ENCODE peak calls at places on chromosome X, in seven cellular contexts. F, M, W, D, B, I and Q are unnamed samples. For H3K27me3 and H3K36me3, the result is how much of the 10 kb centered on the place peaks cover.

GRCh38 chrX:104659037-104659744 is 93.2 kb downstream of the IL1RAPL2 start:
- DNase-seq in F (peak), M (peak), W (peak), D (no peak), B (no peak), I (no peak), Q (peak)

GRCh38 chrX:49264460-49264859 is at the start of gene FOXP3:
- DNase-seq in F (no peak), M (no peak), W (no peak), D (no peak), B (no peak), I (no peak), Q (no peak)

GRCh38 chrX:73563740-73564073 is 710 bp downstream of the CHIC1 start:
- DNase-seq in F (peak), M (no peak), W (no peak), D (no peak), B (no peak), I (no peak), Q (no peak)

GRCh38 chrX:88355252-88355651 is 391.8 kb upstream of the CPXCR1 start:
- DNase-seq in F (no peak), M (no peak), W (peak), D (no peak), B (no peak), I (no peak), Q (no peak)

GRCh38 chrX:68895339-68896250 is 66.8 kb downstream of the EFNB1 start:
- DNase-seq in F (peak), M (peak), W (peak), D (peak), B (peak), I (no peak), Q (peak)

GRCh38 chrX:3815896-3816664 is 102.6 kb upstream of the PRKX start:
- DNase-seq in F (peak), M (peak), W (peak), D (peak), B (no peak), I (peak), Q (peak)

GRCh38 chrX:34381241-34381640 is 249.1 kb upstream of the FAM47A start:
- DNase-seq in F (no peak), M (no peak), W (no peak), D (no peak), B (no peak), I (peak), Q (no peak)

GRCh38 chrX:103413981-103414380 is 37.6 kb downstream of the BEX3 start:
- DNase-seq in F (no peak), M (no peak), W (no peak), D (no peak), B (no peak), I (no peak), Q (no peak)

GRCh38 chrX:46754450-46755075 is 4.4 kb downstream of the SLC9A7 start:
- DNase-seq in F (no peak), M (no peak), W (no peak), D (no peak), B (no peak), I (no peak), Q (no peak)

GRCh38 chrX:97405031-97405685 is 521.5 kb downstream of the RPA4 start:
- DNase-seq in F (peak), M (no peak), W (no peak), D (no peak), B (no peak), I (peak), Q (no peak)

GRCh38 chrX:125203737-125204578 is 115.7 kb upstream of the TEX13C start:
- DNase-seq in F (peak), M (peak), W (peak), D (no peak), B (no peak), I (no peak), Q (peak)

GRCh38 chrX:125203379-125203736 is 116.3 kb upstream of the TEX13C start:
- DNase-seq in F (no peak), M (no peak), W (no peak), D (no peak), B (no peak), I (no peak), Q (peak)

GRCh38 chrX:125205918-125206665 is 113.6 kb upstream of the TEX13C start:
- DNase-seq in F (no peak), M (no peak), W (peak), D (peak), B (no peak), I (no peak), Q (no peak)

GRCh38 chrX:125202486-125203378 is 116.9 kb upstream of the TEX13C start:
- DNase-seq in F (no peak), M (no peak), W (peak), D (no peak), B (no peak), I (no peak), Q (no peak)

GRCh38 chrX:125205084-125205917 is 114.4 kb upstream of the TEX13C start:
- DNase-seq in F (peak), M (peak), W (peak), D (peak), B (peak), I (peak), Q (peak)
- H3K27me3 ChIP-seq in F (under half), M (under half), W (under half), D (under half), B (under half), I (under half), Q (under half)

GRCh38 chrX:107880054-107880610 is 54.5 kb downstream of the MID2 start:
- DNase-seq in F (no peak), M (peak), W (no peak), D (no peak), B (no peak), I (no peak), Q (no peak)

GRCh38 chrX:107878106-107878505 is 52.4 kb downstream of the MID2 start:
- DNase-seq in F (no peak), M (no peak), W (no peak), D (no peak), B (no peak), I (no peak), Q (no peak)
- H3K36me3 ChIP-seq in F (under half), M (under half), W (under half), D (under half), B (under half), I (under half), Q (under half)

GRCh38 chrX:79365591-79365990 is 1.5 kb downstream of the ITM2A start:
- DNase-seq in F (no peak), M (no peak), W (no peak), D (no peak), B (no peak), I (no peak), Q (no peak)

GRCh38 chrX:79366888-79367749 is at the start of gene ITM2A:
- DNase-seq in F (no peak), M (peak), W (peak), D (peak), B (peak), I (no peak), Q (peak)

GRCh38 chrX:79367907-79368306 is 773 bp upstream of the ITM2A start:
- DNase-seq in F (no peak), M (no peak), W (no peak), D (no peak), B (no peak), I (no peak), Q (no peak)

GRCh38 chrX:79364306-79364705 is 2.8 kb downstream of the ITM2A start:
- DNase-seq in F (no peak), M (no peak), W (no peak), D (no peak), B (no peak), I (no peak), Q (no peak)

DNA sequence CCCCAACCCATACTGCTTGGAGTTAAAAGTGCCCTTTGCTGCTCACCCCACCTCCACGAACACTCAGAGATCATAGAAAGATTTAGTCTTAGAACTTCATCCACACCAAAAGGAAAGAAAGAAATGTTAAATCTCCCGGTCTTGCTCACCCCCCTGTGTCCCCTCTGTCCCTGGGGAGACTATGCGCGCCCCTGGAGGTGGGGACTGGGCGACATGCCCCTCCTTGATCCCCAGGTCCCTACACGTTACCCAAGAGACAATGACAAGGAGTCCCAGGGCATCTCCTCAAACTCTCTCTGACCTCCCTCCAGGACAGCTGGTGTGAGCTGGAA is 612 bp downstream of the ITM2A start:
- DNase-seq in F (no peak), M (no peak), W (no peak), D (no peak), B (no peak), I (no peak), Q (no peak)
- H3K27ac ChIP-seq in F (no peak), M (no peak), W (no peak), D (no peak), B (peak), I (no peak), Q (no peak)

GRCh38 chrX:130771230-130771629 is 131.8 kb downstream of the ENOX2 start:
- DNase-seq in F (peak), M (no peak), W (no peak), D (no peak), B (no peak), I (no peak), Q (no peak)
- H3K27me3 ChIP-seq in F (under half), M (under half), W (under half), D (under half), B (under half), I (under half), Q (under half)

DNA sequence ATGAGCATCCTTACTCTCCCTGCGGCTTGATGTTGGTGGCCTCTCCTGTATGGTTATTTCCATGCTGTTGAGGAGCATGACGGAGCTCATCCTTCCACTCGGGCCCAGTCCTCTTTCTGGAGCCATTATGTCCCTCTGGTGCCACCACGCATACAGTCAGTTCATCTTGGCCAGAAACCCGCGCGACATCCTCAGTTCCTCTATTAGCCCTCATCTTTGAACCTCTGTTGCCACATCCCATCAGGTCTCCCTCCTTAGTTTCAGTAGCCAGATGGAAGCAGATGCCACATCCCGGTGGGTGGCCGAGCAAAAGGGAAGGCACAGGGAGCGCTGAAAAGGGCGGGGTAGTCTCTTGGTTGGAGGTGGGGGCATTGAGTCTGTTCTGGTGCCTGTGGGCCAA is 4.6 kb downstream of the LOC101059915 start:
- DNase-seq in F (no peak), M (no peak), W (no peak), D (no peak), B (no peak), I (no peak), Q (no peak)
- H3K36me3 ChIP-seq in F (under half), M (under half), W (under half), D (under half), B (under half), I (under half), Q (under half)

DNA sequence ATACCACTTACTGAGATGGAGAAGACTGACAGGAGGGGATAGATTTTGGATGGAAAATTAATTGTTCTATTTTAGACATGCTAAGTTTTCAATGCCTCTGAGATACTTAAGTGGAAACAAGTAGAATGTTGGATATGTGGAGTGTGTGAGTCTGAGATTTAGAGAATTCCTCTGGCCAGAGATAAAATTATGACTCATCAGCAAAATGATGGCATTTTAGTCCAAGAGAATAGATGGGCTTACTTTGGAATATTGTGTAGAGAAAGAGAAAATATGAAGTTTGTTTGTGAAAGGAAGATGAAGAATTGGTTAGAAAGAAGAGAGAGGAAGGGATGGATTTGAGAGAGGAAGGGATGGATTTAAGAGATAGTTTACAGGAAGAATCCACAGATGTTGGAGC is 108.6 kb upstream of the PPP1R2C start:
- DNase-seq in F (no peak), M (no peak), W (no peak), D (no peak), B (no peak), I (no peak), Q (no peak)
- H3K27ac ChIP-seq in F (no peak), M (no peak), W (no peak), D (no peak), B (no peak), I (no peak), Q (no peak)

GRCh38 chrX:115400960-115401359 is 111.4 kb downstream of the LUZP4 start:
- DNase-seq in F (no peak), M (no peak), W (no peak), D (no peak), B (no peak), I (peak), Q (no peak)
- H3K27me3 ChIP-seq in F (under half), M (under half), W (under half), D (under half), B (under half), I (under half), Q (under half)

DNA sequence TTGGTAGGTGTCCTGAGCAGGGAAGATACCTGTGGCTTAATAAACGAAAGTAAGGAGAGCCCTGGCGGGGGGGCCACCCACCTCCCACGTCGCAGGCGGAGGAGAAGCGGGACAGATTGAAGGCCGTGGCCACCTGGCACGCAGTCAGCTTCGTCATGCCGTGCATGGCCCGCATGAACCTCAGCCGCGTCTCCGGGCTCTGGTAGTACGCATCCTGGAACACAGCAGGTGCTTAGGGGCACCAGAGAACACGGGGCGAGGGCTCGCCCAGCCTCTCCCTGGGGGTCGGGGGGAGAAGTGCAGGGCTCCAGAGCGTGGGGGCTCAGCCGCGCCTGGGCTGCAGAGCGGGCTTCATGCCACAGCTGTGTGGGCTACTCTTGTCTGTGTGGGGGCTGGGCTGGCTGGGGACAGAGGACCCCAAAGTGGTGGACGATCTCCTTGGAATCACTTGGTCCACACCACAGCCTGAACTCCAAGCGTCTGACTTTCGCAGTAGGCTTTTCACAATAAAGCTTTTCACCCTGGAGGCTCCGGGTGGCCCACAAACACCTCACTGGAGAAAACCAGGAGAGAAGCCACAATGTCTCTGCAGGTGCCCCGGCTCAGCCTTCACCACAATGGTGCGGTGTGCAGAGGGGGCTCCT is 27.1 kb upstream of the SLC25A6 start:
- DNase-seq in F (no peak), M (no peak), W (no peak), D (no peak), B (no peak), I (no peak), Q (peak)
- H3K36me3 ChIP-seq in F (under half), M (under half), W (under half), D (under half), B (under half), I (under half), Q (under half)

DNA sequence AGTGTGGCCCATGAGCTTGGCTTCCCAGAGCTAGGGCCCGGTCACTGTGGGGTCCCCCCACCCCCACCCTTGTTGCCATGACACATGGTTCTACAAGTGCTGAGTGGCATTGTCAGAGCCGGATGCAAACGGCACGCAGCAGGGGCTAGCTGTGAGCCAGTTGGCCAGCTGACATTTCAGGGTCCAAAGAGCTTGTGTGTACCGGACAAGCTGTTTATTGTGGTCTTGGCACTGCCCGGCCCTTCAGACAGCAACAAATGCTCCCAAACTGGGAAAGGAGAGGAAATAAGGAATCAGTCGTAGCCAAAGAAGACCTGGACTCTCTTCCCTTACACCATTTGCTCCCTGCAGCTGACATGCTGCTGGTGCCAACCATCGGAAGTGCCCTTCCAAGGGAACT is 36.8 kb downstream of the TSC22D3 start:
- DNase-seq in F (no peak), M (no peak), W (no peak), D (no peak), B (no peak), I (no peak), Q (no peak)
- H3K27ac ChIP-seq in F (no peak), M (no peak), W (peak), D (no peak), B (peak), I (no peak), Q (no peak)

GRCh38 chrX:120308558-120308957 is 2.7 kb downstream of the TMEM255A start:
- DNase-seq in F (no peak), M (no peak), W (no peak), D (no peak), B (no peak), I (no peak), Q (no peak)
- H3K27me3 ChIP-seq in F (under half), M (under half), W (under half), D (under half), B (half or more), I (under half), Q (under half)